ENCODE peak calls at places on chromosome 20, in ten cellular contexts. One of them, this sample, is unnamed.

GRCh38 chr20:1663917-1664316 is 6.3 kb upstream of the SIRPG start:
- DNase-seq in CD4-positive, alpha-beta T cell: no peak
- DNase-seq in tibial artery: no peak
- DNase-seq in fibroblast of lung: no peak
- DNase-seq in sigmoid colon: no peak
- DNase-seq in effector memory CD4-positive, alpha-beta T cell: no peak
- DNase-seq in left ventricle myocardium inferior: no peak
- DNase-seq in tibial nerve: no peak
- DNase-seq in breast epithelium: no peak
- DNase-seq in OCI-LY7: no peak
- DNase-seq in this sample: no peak

GRCh38 chr20:326645-327031 is 1.3 kb downstream of the SOX12 start:
- DNase-seq in OCI-LY7: peak
- DNase-seq in CD4-positive, alpha-beta T cell: no peak
- DNase-seq in fibroblast of lung: peak
- DNase-seq in left ventricle myocardium inferior: peak
- DNase-seq in effector memory CD4-positive, alpha-beta T cell: no peak
- DNase-seq in tibial nerve: no peak
- DNase-seq in breast epithelium: peak
- DNase-seq in sigmoid colon: peak
- DNase-seq in tibial artery: no peak
- DNase-seq in this sample: no peak

GRCh38 chr20:5189917-5190316 is 63.1 kb downstream of the CDS2 start:
- DNase-seq in CD4-positive, alpha-beta T cell: no peak
- DNase-seq in OCI-LY7: no peak
- DNase-seq in tibial artery: no peak
- DNase-seq in tibial nerve: no peak
- DNase-seq in left ventricle myocardium inferior: no peak
- DNase-seq in sigmoid colon: no peak
- DNase-seq in effector memory CD4-positive, alpha-beta T cell: no peak
- DNase-seq in breast epithelium: no peak
- DNase-seq in fibroblast of lung: no peak
- DNase-seq in this sample: no peak

GRCh38 chr20:41889125-41889870 is 271.1 kb upstream of the CHD6 start:
- DNase-seq in effector memory CD4-positive, alpha-beta T cell: no peak
- DNase-seq in tibial nerve: peak
- DNase-seq in tibial artery: no peak
- DNase-seq in sigmoid colon: no peak
- DNase-seq in fibroblast of lung: no peak
- DNase-seq in left ventricle myocardium inferior: no peak
- DNase-seq in CD4-positive, alpha-beta T cell: no peak
- DNase-seq in OCI-LY7: peak
- DNase-seq in breast epithelium: no peak
- DNase-seq in this sample: no peak

GRCh38 chr20:62201173-62202082 is 18.6 kb downstream of the MTG2 start:
- DNase-seq in left ventricle myocardium inferior: no peak
- DNase-seq in tibial nerve: no peak
- DNase-seq in tibial artery: no peak
- DNase-seq in OCI-LY7: peak
- DNase-seq in breast epithelium: no peak
- DNase-seq in sigmoid colon: no peak
- DNase-seq in effector memory CD4-positive, alpha-beta T cell: no peak
- DNase-seq in fibroblast of lung: no peak
- DNase-seq in CD4-positive, alpha-beta T cell: no peak
- DNase-seq in this sample: no peak

GRCh38 chr20:62350098-62350628 is 16.9 kb downstream of the LAMA5 start:
- DNase-seq in sigmoid colon: no peak
- DNase-seq in effector memory CD4-positive, alpha-beta T cell: no peak
- DNase-seq in tibial artery: no peak
- DNase-seq in left ventricle myocardium inferior: no peak
- DNase-seq in OCI-LY7: no peak
- DNase-seq in breast epithelium: peak
- DNase-seq in CD4-positive, alpha-beta T cell: no peak
- DNase-seq in fibroblast of lung: no peak
- DNase-seq in tibial nerve: no peak
- DNase-seq in this sample: no peak

GRCh38 chr20:18974660-18975059 is 161.1 kb downstream of the SCP2D1 start:
- DNase-seq in breast epithelium: no peak
- DNase-seq in sigmoid colon: no peak
- DNase-seq in CD4-positive, alpha-beta T cell: no peak
- DNase-seq in tibial nerve: no peak
- DNase-seq in fibroblast of lung: no peak
- DNase-seq in left ventricle myocardium inferior: no peak
- DNase-seq in effector memory CD4-positive, alpha-beta T cell: no peak
- DNase-seq in OCI-LY7: no peak
- DNase-seq in tibial artery: no peak
- DNase-seq in this sample: no peak

GRCh38 chr20:20207291-20207690 is 155.0 kb downstream of the CFAP61 start:
- DNase-seq in fibroblast of lung: no peak
- DNase-seq in sigmoid colon: no peak
- DNase-seq in tibial nerve: no peak
- DNase-seq in breast epithelium: no peak
- DNase-seq in left ventricle myocardium inferior: no peak
- DNase-seq in OCI-LY7: no peak
- DNase-seq in effector memory CD4-positive, alpha-beta T cell: no peak
- DNase-seq in CD4-positive, alpha-beta T cell: no peak
- DNase-seq in tibial artery: no peak
- DNase-seq in this sample: no peak

GRCh38 chr20:32585519-32586127 is 490 bp upstream of the NOL4L start:
- DNase-seq in tibial artery: no peak
- DNase-seq in effector memory CD4-positive, alpha-beta T cell: no peak
- DNase-seq in fibroblast of lung: no peak
- DNase-seq in sigmoid colon: no peak
- DNase-seq in OCI-LY7: no peak
- DNase-seq in left ventricle myocardium inferior: no peak
- DNase-seq in CD4-positive, alpha-beta T cell: no peak
- DNase-seq in tibial nerve: no peak
- DNase-seq in breast epithelium: no peak
- DNase-seq in this sample: no peak

GRCh38 chr20:10786678-10787077 is 112.9 kb upstream of the JAG1 start:
- DNase-seq in sigmoid colon: no peak
- DNase-seq in tibial nerve: no peak
- DNase-seq in effector memory CD4-positive, alpha-beta T cell: no peak
- DNase-seq in fibroblast of lung: no peak
- DNase-seq in left ventricle myocardium inferior: no peak
- DNase-seq in CD4-positive, alpha-beta T cell: no peak
- DNase-seq in tibial artery: no peak
- DNase-seq in breast epithelium: no peak
- DNase-seq in OCI-LY7: no peak
- DNase-seq in this sample: no peak

GRCh38 chr20:62473717-62474584 is 1.8 kb downstream of the GATA5 start:
- DNase-seq in effector memory CD4-positive, alpha-beta T cell: no peak
- DNase-seq in OCI-LY7: no peak
- DNase-seq in tibial nerve: no peak
- DNase-seq in CD4-positive, alpha-beta T cell: no peak
- DNase-seq in tibial artery: no peak
- DNase-seq in left ventricle myocardium inferior: no peak
- DNase-seq in breast epithelium: no peak
- DNase-seq in sigmoid colon: no peak
- DNase-seq in fibroblast of lung: no peak
- DNase-seq in this sample: no peak

GRCh38 chr20:11204926-11205768 is 531.3 kb upstream of the JAG1 start:
- DNase-seq in CD4-positive, alpha-beta T cell: no peak
- DNase-seq in tibial nerve: peak
- DNase-seq in fibroblast of lung: peak
- DNase-seq in left ventricle myocardium inferior: peak
- DNase-seq in sigmoid colon: peak
- DNase-seq in tibial artery: peak
- DNase-seq in effector memory CD4-positive, alpha-beta T cell: no peak
- DNase-seq in OCI-LY7: peak
- DNase-seq in breast epithelium: peak
- DNase-seq in this sample: peak

GRCh38 chr20:51360451-51361230 is 181.9 kb downstream of the NFATC2 start:
- DNase-seq in tibial nerve: no peak
- DNase-seq in left ventricle myocardium inferior: no peak
- DNase-seq in fibroblast of lung: peak
- DNase-seq in OCI-LY7: no peak
- DNase-seq in sigmoid colon: peak
- DNase-seq in tibial artery: no peak
- DNase-seq in CD4-positive, alpha-beta T cell: no peak
- DNase-seq in effector memory CD4-positive, alpha-beta T cell: no peak
- DNase-seq in breast epithelium: no peak
- DNase-seq in this sample: no peak

GRCh38 chr20:62186887-62187866 is 4.3 kb downstream of the MTG2 start:
- DNase-seq in tibial nerve: no peak
- DNase-seq in left ventricle myocardium inferior: no peak
- DNase-seq in sigmoid colon: no peak
- DNase-seq in breast epithelium: no peak
- DNase-seq in CD4-positive, alpha-beta T cell: no peak
- DNase-seq in fibroblast of lung: no peak
- DNase-seq in OCI-LY7: no peak
- DNase-seq in effector memory CD4-positive, alpha-beta T cell: no peak
- DNase-seq in tibial artery: no peak
- DNase-seq in this sample: no peak

GRCh38 chr20:3209946-3210317 is 634 bp downstream of the ITPA start:
- DNase-seq in tibial nerve: no peak
- DNase-seq in left ventricle myocardium inferior: no peak
- DNase-seq in breast epithelium: no peak
- DNase-seq in effector memory CD4-positive, alpha-beta T cell: no peak
- DNase-seq in sigmoid colon: no peak
- DNase-seq in CD4-positive, alpha-beta T cell: no peak
- DNase-seq in fibroblast of lung: peak
- DNase-seq in tibial artery: no peak
- DNase-seq in OCI-LY7: peak
- DNase-seq in this sample: no peak

GRCh38 chr20:56439784-56440291 is 27.8 kb downstream of the CASS4 start:
- DNase-seq in left ventricle myocardium inferior: peak
- DNase-seq in tibial artery: no peak
- DNase-seq in breast epithelium: peak
- DNase-seq in effector memory CD4-positive, alpha-beta T cell: no peak
- DNase-seq in OCI-LY7: no peak
- DNase-seq in sigmoid colon: peak
- DNase-seq in CD4-positive, alpha-beta T cell: no peak
- DNase-seq in tibial nerve: no peak
- DNase-seq in fibroblast of lung: peak
- DNase-seq in this sample: no peak

GRCh38 chr20:48667889-48668413 is 159.8 kb downstream of the PREX1 start:
- DNase-seq in fibroblast of lung: peak
- DNase-seq in sigmoid colon: no peak
- DNase-seq in OCI-LY7: no peak
- DNase-seq in tibial artery: no peak
- DNase-seq in tibial nerve: no peak
- DNase-seq in breast epithelium: no peak
- DNase-seq in effector memory CD4-positive, alpha-beta T cell: no peak
- DNase-seq in CD4-positive, alpha-beta T cell: no peak
- DNase-seq in left ventricle myocardium inferior: no peak
- DNase-seq in this sample: no peak
- H3K27ac ChIP-seq in fibroblast of lung: no peak
- H3K27ac ChIP-seq in sigmoid colon: no peak
- H3K27ac ChIP-seq in OCI-LY7: no peak
- H3K27ac ChIP-seq in tibial artery: peak
- H3K27ac ChIP-seq in tibial nerve: no peak
- H3K27ac ChIP-seq in breast epithelium: peak
- H3K27ac ChIP-seq in effector memory CD4-positive, alpha-beta T cell: no peak
- H3K27ac ChIP-seq in CD4-positive, alpha-beta T cell: no peak
- H3K27ac ChIP-seq in left ventricle myocardium inferior: no peak
- H3K27ac ChIP-seq in this sample: peak

GRCh38 chr20:35048739-35049138 is 43.9 kb downstream of the TRPC4AP start:
- DNase-seq in CD4-positive, alpha-beta T cell: no peak
- DNase-seq in effector memory CD4-positive, alpha-beta T cell: no peak
- DNase-seq in left ventricle myocardium inferior: no peak
- DNase-seq in tibial artery: no peak
- DNase-seq in tibial nerve: no peak
- DNase-seq in fibroblast of lung: no peak
- DNase-seq in OCI-LY7: no peak
- DNase-seq in sigmoid colon: no peak
- DNase-seq in breast epithelium: no peak
- DNase-seq in this sample: peak
- H3K27ac ChIP-seq in CD4-positive, alpha-beta T cell: no peak
- H3K27ac ChIP-seq in effector memory CD4-positive, alpha-beta T cell: no peak
- H3K27ac ChIP-seq in left ventricle myocardium inferior: no peak
- H3K27ac ChIP-seq in tibial artery: no peak
- H3K27ac ChIP-seq in tibial nerve: peak
- H3K27ac ChIP-seq in fibroblast of lung: no peak
- H3K27ac ChIP-seq in OCI-LY7: no peak
- H3K27ac ChIP-seq in sigmoid colon: no peak
- H3K27ac ChIP-seq in breast epithelium: no peak
- H3K27ac ChIP-seq in this sample: peak

DNA sequence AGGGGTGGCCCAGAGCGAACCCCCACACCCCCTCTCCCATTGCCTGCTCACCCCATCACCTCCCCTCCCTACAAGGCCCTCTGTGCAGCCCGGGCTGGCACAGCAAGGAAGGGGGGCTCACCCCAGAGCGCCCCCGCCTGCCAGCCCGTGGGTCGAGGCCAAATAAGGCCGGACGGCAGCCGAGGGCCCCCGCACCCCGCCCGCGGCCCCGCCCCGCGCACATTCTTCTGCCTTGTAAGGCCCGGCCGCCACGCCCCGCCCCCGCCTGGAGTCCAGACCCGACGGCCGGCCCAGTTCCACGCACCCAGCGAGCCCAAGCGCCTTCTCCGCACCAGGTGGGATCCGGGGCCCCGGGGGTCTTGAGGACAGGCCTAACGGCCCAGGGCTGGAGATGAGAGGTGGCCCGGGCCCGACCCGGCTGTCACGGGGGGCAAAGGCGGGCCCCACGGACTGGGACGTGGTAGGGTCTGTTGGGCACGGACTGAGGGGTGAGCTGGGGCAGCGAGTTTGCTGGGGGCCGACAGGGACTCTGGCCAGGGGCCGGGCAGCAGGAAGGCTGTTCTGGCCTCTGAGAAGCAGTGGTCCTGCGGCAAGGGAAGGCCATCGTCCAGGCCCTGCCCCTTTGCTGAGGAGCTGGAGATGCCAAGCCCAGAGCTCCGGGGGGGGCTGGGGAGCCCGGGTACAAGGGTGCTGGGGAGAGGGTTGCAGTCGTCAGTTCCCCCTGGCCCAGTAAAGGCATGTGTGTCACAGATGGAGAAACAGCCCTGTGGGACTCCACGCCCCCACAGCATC is at the start of gene MYL9:
- DNase-seq in effector memory CD4-positive, alpha-beta T cell: no peak
- DNase-seq in OCI-LY7: no peak
- DNase-seq in tibial nerve: peak
- DNase-seq in CD4-positive, alpha-beta T cell: no peak
- DNase-seq in left ventricle myocardium inferior: peak
- DNase-seq in sigmoid colon: peak
- DNase-seq in breast epithelium: peak
- DNase-seq in fibroblast of lung: peak
- DNase-seq in tibial artery: peak
- DNase-seq in this sample: no peak
- H3K27ac ChIP-seq in effector memory CD4-positive, alpha-beta T cell: no peak
- H3K27ac ChIP-seq in OCI-LY7: no peak
- H3K27ac ChIP-seq in tibial nerve: peak
- H3K27ac ChIP-seq in CD4-positive, alpha-beta T cell: no peak
- H3K27ac ChIP-seq in left ventricle myocardium inferior: peak
- H3K27ac ChIP-seq in sigmoid colon: peak
- H3K27ac ChIP-seq in breast epithelium: peak
- H3K27ac ChIP-seq in fibroblast of lung: peak
- H3K27ac ChIP-seq in tibial artery: peak
- H3K27ac ChIP-seq in this sample: no peak

DNA sequence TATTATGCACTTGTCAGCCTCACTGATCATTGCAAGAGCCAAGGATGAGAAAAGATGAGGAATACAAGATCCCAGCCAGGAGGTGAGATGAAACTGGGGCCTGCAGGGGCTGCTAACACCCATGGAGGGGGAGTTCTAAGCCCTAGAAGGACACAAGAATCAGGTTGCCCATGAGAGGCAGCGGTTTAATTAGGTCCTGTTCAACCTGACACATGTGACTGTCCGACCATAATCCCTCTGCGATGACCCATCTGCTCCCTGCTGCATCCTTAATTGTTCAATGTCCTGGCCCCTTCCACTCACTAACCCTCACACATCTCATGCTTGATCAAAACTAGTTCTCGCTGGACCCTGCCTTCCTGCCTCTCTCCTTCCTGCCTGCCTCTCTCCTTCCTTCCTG is 52.2 kb upstream of the NNAT start:
- DNase-seq in sigmoid colon: no peak
- DNase-seq in tibial artery: no peak
- DNase-seq in breast epithelium: no peak
- DNase-seq in left ventricle myocardium inferior: no peak
- DNase-seq in tibial nerve: no peak
- DNase-seq in fibroblast of lung: no peak
- DNase-seq in effector memory CD4-positive, alpha-beta T cell: no peak
- DNase-seq in CD4-positive, alpha-beta T cell: no peak
- DNase-seq in OCI-LY7: no peak
- DNase-seq in this sample: no peak
- H3K27ac ChIP-seq in sigmoid colon: no peak
- H3K27ac ChIP-seq in tibial artery: no peak
- H3K27ac ChIP-seq in breast epithelium: no peak
- H3K27ac ChIP-seq in left ventricle myocardium inferior: no peak
- H3K27ac ChIP-seq in tibial nerve: no peak
- H3K27ac ChIP-seq in fibroblast of lung: no peak
- H3K27ac ChIP-seq in effector memory CD4-positive, alpha-beta T cell: no peak
- H3K27ac ChIP-seq in CD4-positive, alpha-beta T cell: no peak
- H3K27ac ChIP-seq in OCI-LY7: no peak
- H3K27ac ChIP-seq in this sample: no peak